ENCODE peak calls at places on chromosomes 11 and 22, in five cellular contexts. C is AG04450, K is sigmoid colon, B is right atrium auricular region, G is RWPE1. Q is an unnamed sample.

GRCh38 chr11:83721286-83721685 is 435.1 kb upstream of the CCDC90B start:
- DNase-seq in G (peak), B (no peak), C (no peak), K (no peak), Q (no peak)

GRCh38 chr22:24819941-24820461 is 14.0 kb downstream of the SGSM1 start:
- DNase-seq in G (no peak), C (no peak), K (peak), B (no peak), Q (no peak)

GRCh38 chr22:19382240-19382639 is 49.3 kb downstream of the HIRA start:
- DNase-seq in C (no peak), G (no peak), B (no peak), K (peak), Q (no peak)

GRCh38 chr11:69402251-69402892 is 79.1 kb upstream of the LINC01488 start:
- DNase-seq in K (no peak), G (no peak), C (no peak), B (no peak), Q (no peak)

GRCh38 chr11:13320688-13321087 is 43.1 kb downstream of the BMAL1 start:
- DNase-seq in C (no peak), K (no peak), G (no peak), B (no peak), Q (no peak)

GRCh38 chr22:18056802-18057474 is 20.9 kb upstream of the PEX26 start:
- DNase-seq in K (no peak), C (no peak), G (no peak), B (no peak), Q (no peak)

GRCh38 chr11:101363706-101364275 is 220.0 kb downstream of the TRPC6 start:
- DNase-seq in K (no peak), C (no peak), G (no peak), B (no peak), Q (no peak)

GRCh38 chr11:124865902-124866851 is 945 bp downstream of the ROBO3 start:
- DNase-seq in K (peak), B (no peak), C (no peak), G (peak), Q (no peak)

GRCh38 chr22:21015051-21016006 is at the start of gene P2RX6:
- DNase-seq in G (no peak), B (no peak), C (no peak), K (no peak), Q (peak)

GRCh38 chr22:29700949-29701927 is 18.6 kb upstream of the CABP7 start:
- DNase-seq in B (no peak), G (peak), C (no peak), K (no peak), Q (no peak)

GRCh38 chr11:96464695-96465307 is 75.0 kb downstream of the JRKL start:
- DNase-seq in G (peak), B (no peak), C (peak), K (no peak), Q (peak)

GRCh38 chr11:45754261-45754709 is 50.7 kb upstream of the SLC35C1 start:
- DNase-seq in K (no peak), G (no peak), B (no peak), C (no peak), Q (peak)

GRCh38 chr11:82873919-82874333 is 26.3 kb downstream of the PRCP start:
- DNase-seq in G (no peak), B (no peak), C (no peak), K (no peak), Q (no peak)

GRCh38 chr11:46625406-46625805 is 8.1 kb downstream of the ATG13 start:
- DNase-seq in G (no peak), K (no peak), C (no peak), B (no peak), Q (no peak)

GRCh38 chr11:48210052-48210451 is 6.6 kb upstream of the OR4B1 start:
- DNase-seq in B (no peak), K (no peak), C (no peak), G (no peak), Q (peak)

GRCh38 chr11:103623933-103624332 is 412.5 kb upstream of the DDI1 start:
- DNase-seq in C (no peak), K (no peak), B (no peak), G (no peak), Q (no peak)

GRCh38 chr11:69213315-69213714 is 57.6 kb downstream of the SMIM38 start:
- DNase-seq in K (peak), G (no peak), B (no peak), C (no peak), Q (no peak)

GRCh38 chr22:29108137-29108536 is 35.3 kb downstream of the KREMEN1 start:
- DNase-seq in K (no peak), G (peak), B (no peak), C (no peak), Q (no peak)

GRCh38 chr11:1074244-1075221 is at the start of gene MUC2:
- DNase-seq in C (no peak), G (no peak), B (no peak), K (peak), Q (no peak)

GRCh38 chr11:27471588-27472397 is 797 bp downstream of the LGR4 start:
- DNase-seq in C (no peak), G (no peak), B (no peak), K (peak), Q (no peak)

GRCh38 chr22:49544286-49544685 is 283.4 kb downstream of the BRD1 start:
- DNase-seq in G (no peak), B (no peak), K (peak), C (no peak), Q (no peak)

GRCh38 chr11:43619863-43620505 is 60.6 kb upstream of the HSD17B12 start:
- DNase-seq in K (no peak), G (no peak), B (no peak), C (no peak), Q (no peak)

GRCh38 chr11:73316422-73316821 is 8.3 kb downstream of the ARHGEF17 start:
- DNase-seq in G (no peak), B (no peak), K (no peak), C (no peak), Q (no peak)

GRCh38 chr11:73312806-73313403 is 4.8 kb downstream of the ARHGEF17 start:
- DNase-seq in K (peak), B (no peak), C (no peak), G (no peak), Q (peak)

GRCh38 chr11:73313652-73314051 is 5.6 kb downstream of the ARHGEF17 start:
- DNase-seq in G (no peak), B (no peak), C (no peak), K (no peak), Q (no peak)

GRCh38 chr11:73315288-73316020 is 7.4 kb downstream of the ARHGEF17 start:
- DNase-seq in B (no peak), G (no peak), C (no peak), K (peak), Q (no peak)

GRCh38 chr11:73314121-73314948 is 6.3 kb downstream of the ARHGEF17 start:
- DNase-seq in B (peak), G (no peak), C (no peak), K (peak), Q (peak)
- TF ChIP-seq CTCF in B (no peak), G (no peak), C (peak), K (no peak), Q (peak)

GRCh38 chr11:40187092-40187403 is 1272.4 kb downstream of the LRRC4C start:
- DNase-seq in B (no peak), C (no peak), G (no peak), K (no peak), Q (no peak)

GRCh38 chr11:40183073-40184064 is 1276.1 kb downstream of the LRRC4C start:
- DNase-seq in C (no peak), K (no peak), B (no peak), G (no peak), Q (no peak)

GRCh38 chr11:40186401-40187091 is 1272.9 kb downstream of the LRRC4C start:
- DNase-seq in C (no peak), K (no peak), G (no peak), B (no peak), Q (no peak)

GRCh38 chr11:40188848-40189247 is 1270.6 kb downstream of the LRRC4C start:
- DNase-seq in K (no peak), C (no peak), B (no peak), G (no peak), Q (no peak)

DNA sequence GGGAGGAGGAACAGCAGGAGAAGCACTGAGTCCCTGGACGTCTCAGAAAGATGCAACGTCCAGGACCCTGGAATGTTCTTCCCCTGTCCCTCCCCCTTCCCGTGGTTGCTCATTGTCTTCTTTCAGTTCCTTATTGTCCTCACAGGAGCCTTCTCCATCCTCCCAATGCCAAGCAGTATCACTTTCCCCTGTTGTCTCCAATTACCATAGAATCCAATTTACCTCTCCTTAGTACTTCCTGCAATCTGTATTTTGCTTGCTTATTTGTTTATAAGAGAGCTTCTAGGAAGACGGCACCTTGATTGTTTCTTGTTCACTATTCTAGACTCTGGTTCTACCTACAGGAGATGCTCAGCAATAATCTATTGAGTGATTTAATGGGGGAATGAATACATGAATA is 1273.7 kb downstream of the LRRC4C start:
- DNase-seq in G (no peak), K (no peak), C (no peak), B (no peak), Q (no peak)
- H3K27ac ChIP-seq in G (no peak), K (no peak), C (no peak), B (no peak), Q (no peak)

DNA sequence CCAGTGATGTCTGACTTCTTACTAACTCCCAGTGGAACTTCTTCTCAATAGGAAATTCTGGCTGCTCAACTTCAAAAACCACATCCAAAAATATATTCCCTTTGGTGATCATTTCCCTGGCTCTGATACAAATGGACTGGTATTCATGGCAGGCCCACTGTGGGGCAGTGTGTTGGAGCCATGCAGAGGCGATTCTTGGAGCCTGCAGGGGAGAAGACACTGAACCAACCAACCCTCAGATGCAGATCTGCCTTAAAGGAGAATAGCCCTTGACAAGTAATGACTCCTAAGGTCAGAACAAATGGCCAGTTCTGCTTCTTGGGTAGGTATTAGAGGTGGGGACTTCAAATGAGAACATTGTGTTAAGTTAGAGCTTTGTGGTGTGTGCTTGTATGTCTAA is 12.2 kb downstream of the OR4D9 start:
- DNase-seq in K (no peak), G (no peak), B (no peak), C (no peak), Q (no peak)
- TF ChIP-seq CTCF in K (no peak), G (no peak), B (no peak), C (no peak), Q (peak)

GRCh38 chr11:17770048-17770652 is 35.6 kb downstream of the KCNC1 start:
- DNase-seq in G (no peak), B (no peak), K (no peak), C (no peak), Q (no peak)
- H3K27ac ChIP-seq in G (no peak), B (no peak), K (no peak), C (no peak), Q (no peak)

GRCh38 chr11:39361557-39361956 is 2097.9 kb downstream of the LRRC4C start:
- DNase-seq in G (no peak), C (no peak), K (no peak), B (no peak), Q (no peak)
- TF ChIP-seq CTCF in G (no peak), C (no peak), K (no peak), B (no peak), Q (no peak)

DNA sequence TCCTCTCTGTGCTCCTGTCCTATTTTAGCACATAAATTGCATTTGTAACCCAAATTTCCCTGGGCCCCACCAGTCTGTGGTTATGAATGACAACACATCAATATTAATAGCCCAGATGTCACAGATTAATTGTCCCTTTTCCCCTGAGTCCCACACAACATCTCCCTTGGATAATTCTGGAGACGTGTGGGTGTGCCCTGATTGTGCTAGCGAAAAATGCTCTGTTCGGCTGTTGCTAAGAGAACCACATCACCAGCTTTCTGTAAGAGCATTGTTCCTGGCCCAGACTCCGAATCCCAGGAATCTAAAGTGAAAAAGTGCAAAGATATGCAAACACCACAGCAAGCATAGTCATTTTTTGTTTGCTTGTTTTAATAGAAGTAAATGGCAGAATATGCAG is 22.3 kb upstream of the SC5D start:
- DNase-seq in K (no peak), C (no peak), G (no peak), B (no peak), Q (no peak)
- H3K27ac ChIP-seq in K (no peak), C (no peak), G (no peak), B (no peak), Q (no peak)

GRCh38 chr11:76419896-76420295 is 24.9 kb upstream of the EMSY start:
- DNase-seq in G (peak), K (no peak), B (no peak), C (no peak), Q (no peak)

GRCh38 chr11:76410771-76411423 is 29.8 kb downstream of the GVQW3 start:
- DNase-seq in G (no peak), K (no peak), B (no peak), C (no peak), Q (no peak)

DNA sequence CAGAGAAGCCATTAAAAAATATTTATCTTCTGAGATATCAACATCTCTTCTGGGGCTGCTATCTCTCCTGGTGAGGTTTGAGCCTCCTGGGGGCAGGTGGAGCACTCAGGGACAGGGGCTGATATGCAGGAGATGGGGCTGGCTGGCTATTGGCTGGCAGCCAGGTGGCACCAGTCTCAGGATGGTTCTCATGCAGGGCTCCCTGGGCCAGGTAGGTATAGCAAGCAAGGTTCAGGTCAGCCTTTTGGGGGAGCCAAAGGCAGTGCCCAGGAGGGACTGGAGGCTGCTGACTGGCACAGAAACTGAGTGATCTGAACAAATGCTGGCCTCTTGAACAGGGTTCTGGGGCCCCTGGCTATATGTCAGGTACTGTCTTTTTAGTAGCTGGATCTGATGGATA is 29.7 kb upstream of the EMSY start:
- DNase-seq in C (no peak), B (no peak), K (no peak), G (peak), Q (no peak)
- TF ChIP-seq CTCF in C (no peak), B (no peak), K (no peak), G (no peak), Q (no peak)

DNA sequence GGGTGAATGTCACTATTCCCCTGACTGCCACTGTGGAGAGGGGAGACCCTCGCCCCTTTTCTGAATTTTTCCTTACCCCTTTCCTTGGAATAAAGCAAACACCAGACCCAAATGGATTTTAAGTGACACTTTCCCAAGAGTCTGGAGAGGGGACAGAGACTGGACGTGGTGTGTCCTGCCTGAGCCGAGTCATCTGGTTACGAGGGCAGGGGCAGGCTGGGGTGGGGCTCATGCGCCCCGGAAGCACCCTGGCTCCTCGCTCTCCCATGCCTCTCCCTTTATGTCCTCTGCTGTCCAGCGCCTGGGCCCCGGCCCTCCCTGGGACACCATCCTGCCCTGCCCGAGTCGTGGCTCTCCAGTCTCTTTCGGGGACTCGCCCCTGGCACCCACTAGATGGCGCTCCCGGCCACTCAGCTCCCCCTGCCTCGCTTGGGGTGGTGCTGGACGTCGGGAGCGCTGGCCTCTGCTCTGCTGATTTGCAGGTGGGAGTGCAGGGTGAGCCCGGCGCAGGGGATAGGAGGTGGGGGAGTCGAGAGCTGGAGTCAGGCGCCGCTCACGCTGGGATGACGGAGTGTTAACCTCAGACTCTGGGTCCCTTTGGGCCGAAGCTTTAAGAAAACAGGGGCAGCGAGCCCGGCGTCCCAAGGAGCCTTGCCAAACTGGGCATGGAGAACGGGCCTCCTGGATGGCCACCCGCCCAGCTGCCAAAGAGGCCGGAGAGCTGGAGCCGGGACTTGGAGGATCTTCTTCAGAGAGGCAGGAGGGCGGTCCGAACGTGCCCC is 89.8 kb downstream of the RPS6KA4 start:
- DNase-seq in B (peak), G (peak), K (peak), C (no peak), Q (peak)
- H3K27ac ChIP-seq in B (peak), G (no peak), K (peak), C (no peak), Q (no peak)

GRCh38 chr22:43053176-43053575 is 36.0 kb downstream of the TTLL1 start:
- DNase-seq in B (no peak), K (no peak), G (no peak), C (no peak), Q (no peak)
- TF ChIP-seq CTCF in B (no peak), K (no peak), G (no peak), C (peak), Q (peak)

GRCh38 chr11:116972692-116973091 is 125.5 kb downstream of the SIK3 start:
- DNase-seq in C (no peak), B (no peak), K (no peak), G (no peak), Q (no peak)
- H3K27ac ChIP-seq in C (no peak), B (no peak), K (no peak), G (no peak), Q (no peak)

Q was measured in brain microvascular endothelial cell.